ENCODE peak calls at places on chromosomes 3 and 15, in five cellular contexts. One of them, this sample, is unnamed.

GRCh38 chr3:81788650-81789049 is 27.2 kb upstream of the GBE1 start:
- DNase-seq in K562: no peak
- DNase-seq in A549: no peak
- DNase-seq in GM12878: peak
- DNase-seq in IMR-90: no peak
- DNase-seq in this sample: no peak

GRCh38 chr15:56919708-56920637 is 1.5 kb downstream of the TCF12 start:
- DNase-seq in K562: peak
- DNase-seq in A549: peak
- DNase-seq in GM12878: no peak
- DNase-seq in IMR-90: peak
- DNase-seq in this sample: no peak

GRCh38 chr3:190252080-190252479 is 70.2 kb downstream of the CLDN1 start:
- DNase-seq in K562: no peak
- DNase-seq in A549: no peak
- DNase-seq in GM12878: no peak
- DNase-seq in IMR-90: peak
- DNase-seq in this sample: no peak

GRCh38 chr3:4060064-4060463 is 243.1 kb upstream of the SETMAR start:
- DNase-seq in K562: no peak
- DNase-seq in A549: no peak
- DNase-seq in GM12878: no peak
- DNase-seq in IMR-90: no peak
- DNase-seq in this sample: no peak

GRCh38 chr15:63156708-63157065 is 590 bp downstream of the RPS27L start:
- DNase-seq in K562: peak
- DNase-seq in A549: peak
- DNase-seq in GM12878: no peak
- DNase-seq in IMR-90: peak
- DNase-seq in this sample: peak

GRCh38 chr15:76982756-76983155 is 12.2 kb upstream of the PSTPIP1 start:
- DNase-seq in K562: no peak
- DNase-seq in A549: no peak
- DNase-seq in GM12878: no peak
- DNase-seq in IMR-90: no peak
- DNase-seq in this sample: no peak

GRCh38 chr3:71271616-71272015 is 311.9 kb downstream of the FOXP1 start:
- DNase-seq in K562: no peak
- DNase-seq in A549: no peak
- DNase-seq in GM12878: no peak
- DNase-seq in IMR-90: peak
- DNase-seq in this sample: no peak

GRCh38 chr3:141421639-141422319 is 53.5 kb downstream of the ZBTB38 start:
- DNase-seq in K562: no peak
- DNase-seq in A549: peak
- DNase-seq in GM12878: no peak
- DNase-seq in IMR-90: peak
- DNase-seq in this sample: no peak

GRCh38 chr3:12585181-12585580 is 28.3 kb downstream of the MKRN2 start:
- DNase-seq in K562: no peak
- DNase-seq in A549: no peak
- DNase-seq in GM12878: no peak
- DNase-seq in IMR-90: no peak
- DNase-seq in this sample: no peak

GRCh38 chr15:81338422-81339007 is 14.6 kb upstream of the STARD5 start:
- DNase-seq in K562: no peak
- DNase-seq in A549: peak
- DNase-seq in GM12878: no peak
- DNase-seq in IMR-90: peak
- DNase-seq in this sample: no peak

GRCh38 chr15:39357478-39358268 is 223.2 kb upstream of the THBS1 start:
- DNase-seq in K562: no peak
- DNase-seq in A549: no peak
- DNase-seq in GM12878: no peak
- DNase-seq in IMR-90: no peak
- DNase-seq in this sample: no peak

GRCh38 chr15:25852696-25853524 is 10.2 kb downstream of the ATP10A start:
- DNase-seq in K562: no peak
- DNase-seq in A549: peak
- DNase-seq in GM12878: no peak
- DNase-seq in IMR-90: no peak
- DNase-seq in this sample: no peak

GRCh38 chr3:176584413-176585176 is 612.7 kb downstream of the TBL1XR1 start:
- DNase-seq in K562: no peak
- DNase-seq in A549: no peak
- DNase-seq in GM12878: no peak
- DNase-seq in IMR-90: peak
- DNase-seq in this sample: no peak

GRCh38 chr15:83061680-83062079 is 5.4 kb downstream of the BTBD1 start:
- DNase-seq in K562: no peak
- DNase-seq in A549: no peak
- DNase-seq in GM12878: no peak
- DNase-seq in IMR-90: peak
- DNase-seq in this sample: no peak

GRCh38 chr3:171834461-171834801 is 8.7 kb upstream of the TMEM212 start:
- DNase-seq in K562: no peak
- DNase-seq in A549: no peak
- DNase-seq in GM12878: no peak
- DNase-seq in IMR-90: no peak
- DNase-seq in this sample: no peak

GRCh38 chr3:113844622-113845222 is 6.1 kb downstream of the GRAMD1C start:
- DNase-seq in K562: peak
- DNase-seq in A549: peak
- DNase-seq in GM12878: no peak
- DNase-seq in IMR-90: peak
- DNase-seq in this sample: peak

GRCh38 chr3:98733778-98734281 is 29.3 kb upstream of the ST3GAL6 start:
- DNase-seq in K562: no peak
- DNase-seq in A549: no peak
- DNase-seq in GM12878: peak
- DNase-seq in IMR-90: no peak
- DNase-seq in this sample: peak

DNA sequence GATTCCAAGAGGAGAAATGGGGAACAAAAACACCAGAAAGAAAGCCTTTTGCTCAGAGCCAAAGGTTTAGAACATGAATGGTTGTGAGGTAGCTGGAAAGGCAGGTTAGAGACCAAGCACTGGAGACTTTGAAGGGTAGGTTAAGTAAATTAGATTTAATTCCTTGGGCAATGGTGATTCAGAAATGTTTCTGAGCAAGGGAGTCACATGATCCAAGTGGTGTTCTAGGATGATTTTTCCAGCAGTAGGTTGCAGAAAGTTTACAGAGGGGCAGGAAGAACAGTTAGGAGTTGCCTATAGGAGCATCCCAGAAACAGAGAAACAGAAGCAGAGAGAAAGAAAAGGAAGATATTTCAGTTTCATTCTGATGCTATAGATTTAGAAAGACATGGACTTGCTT is 139.8 kb downstream of the WDR76 start:
- DNase-seq in K562: no peak
- DNase-seq in A549: no peak
- DNase-seq in GM12878: no peak
- DNase-seq in IMR-90: peak
- DNase-seq in this sample: no peak
- TF ChIP-seq RCOR1 in K562: no peak
- TF ChIP-seq RCOR1 in A549: no peak
- TF ChIP-seq RCOR1 in GM12878: no peak
- TF ChIP-seq RCOR1 in IMR-90: no peak
- TF ChIP-seq RCOR1 in this sample: no peak

GRCh38 chr15:70560617-70561328 is 202.6 kb downstream of the UACA start:
- DNase-seq in K562: no peak
- DNase-seq in A549: no peak
- DNase-seq in GM12878: no peak
- DNase-seq in IMR-90: no peak
- DNase-seq in this sample: no peak

GRCh38 chr15:70557506-70558258 is 205.7 kb downstream of the UACA start:
- DNase-seq in K562: no peak
- DNase-seq in A549: no peak
- DNase-seq in GM12878: no peak
- DNase-seq in IMR-90: no peak
- DNase-seq in this sample: no peak

GRCh38 chr15:70559840-70560239 is 203.5 kb downstream of the UACA start:
- DNase-seq in K562: no peak
- DNase-seq in A549: no peak
- DNase-seq in GM12878: no peak
- DNase-seq in IMR-90: no peak
- DNase-seq in this sample: no peak

GRCh38 chr15:70558406-70559222 is 204.7 kb downstream of the UACA start:
- DNase-seq in K562: no peak
- DNase-seq in A549: no peak
- DNase-seq in GM12878: no peak
- DNase-seq in IMR-90: no peak
- DNase-seq in this sample: no peak

DNA sequence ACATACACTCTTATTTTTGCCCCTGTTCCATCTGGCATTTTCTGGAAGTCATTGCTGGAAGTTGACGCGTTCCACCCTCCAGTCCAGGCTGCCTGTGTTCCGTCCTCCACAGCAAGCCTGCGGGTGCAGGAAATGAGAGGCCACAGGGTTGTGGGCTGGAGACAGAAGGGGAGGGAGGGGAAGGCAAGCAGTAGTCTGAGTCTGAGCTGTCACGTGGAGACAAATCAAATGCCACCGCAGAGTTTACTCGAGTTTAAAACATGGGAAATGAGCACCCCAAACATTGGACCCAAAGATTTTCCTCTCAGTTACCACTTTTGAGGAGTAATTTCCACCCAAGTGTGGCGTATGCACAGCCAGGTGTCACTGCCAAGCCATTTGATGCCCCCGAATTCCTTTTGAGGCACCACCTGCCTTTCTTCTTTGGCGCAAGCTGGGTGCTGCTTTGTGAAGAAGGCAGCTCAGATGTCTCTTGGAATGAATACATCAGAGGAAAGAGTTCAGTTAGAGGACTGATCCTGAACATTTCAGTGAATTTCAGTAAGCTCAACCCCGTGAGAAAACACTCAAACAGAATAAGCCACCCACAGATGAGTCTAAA is 204.0 kb downstream of the UACA start:
- DNase-seq in K562: no peak
- DNase-seq in A549: no peak
- DNase-seq in GM12878: no peak
- DNase-seq in IMR-90: peak
- DNase-seq in this sample: peak
- TF ChIP-seq RCOR1 in K562: no peak
- TF ChIP-seq RCOR1 in A549: no peak
- TF ChIP-seq RCOR1 in GM12878: no peak
- TF ChIP-seq RCOR1 in IMR-90: no peak
- TF ChIP-seq RCOR1 in this sample: no peak

DNA sequence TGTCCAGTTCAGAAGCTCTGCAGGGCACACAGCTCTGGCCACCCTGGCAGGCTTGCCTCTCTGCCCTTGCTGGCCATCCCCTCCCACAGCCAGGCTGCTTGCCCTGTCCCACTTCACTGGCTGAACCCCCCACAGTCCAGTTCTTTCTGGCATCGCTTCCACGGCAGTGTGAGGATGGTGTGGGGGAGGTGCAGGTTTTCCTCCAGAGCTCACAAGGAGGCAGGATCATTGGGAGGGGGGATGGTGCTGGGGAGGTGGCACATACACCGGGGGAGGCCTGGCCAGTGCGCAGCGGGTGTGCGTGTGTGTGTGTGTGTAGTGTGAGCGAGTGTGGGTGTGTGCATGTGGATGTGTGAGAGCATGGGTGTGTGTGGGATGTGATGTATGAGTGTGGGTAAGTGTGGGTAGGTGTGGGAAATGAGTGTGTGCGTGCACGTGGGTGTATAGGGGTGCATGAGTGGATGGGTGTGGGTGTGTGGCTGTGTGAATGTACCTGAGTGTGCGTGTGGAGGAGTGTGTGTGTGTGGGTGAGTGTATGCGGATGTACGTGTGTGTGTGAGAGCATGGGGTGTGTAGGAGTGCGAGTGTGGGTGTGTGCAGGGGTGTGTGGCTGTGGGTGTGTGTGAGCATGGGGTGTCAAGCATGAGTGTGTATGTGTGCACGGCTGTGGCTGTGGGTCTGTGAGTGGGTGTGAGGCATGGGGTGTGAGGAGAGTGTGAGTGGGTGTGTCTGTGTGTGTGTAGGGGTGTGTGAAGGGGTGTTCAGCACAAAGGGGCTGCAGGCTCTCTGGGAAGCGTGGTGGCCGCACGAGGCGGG is 155.1 kb downstream of the NSMCE3 start:
- DNase-seq in K562: no peak
- DNase-seq in A549: no peak
- DNase-seq in GM12878: no peak
- DNase-seq in IMR-90: no peak
- DNase-seq in this sample: no peak
- TF ChIP-seq RCOR1 in K562: no peak
- TF ChIP-seq RCOR1 in A549: no peak
- TF ChIP-seq RCOR1 in GM12878: no peak
- TF ChIP-seq RCOR1 in IMR-90: no peak
- TF ChIP-seq RCOR1 in this sample: no peak

GRCh38 chr3:185651971-185652370 is 65.9 kb downstream of the SENP2 start:
- DNase-seq in K562: no peak
- DNase-seq in A549: no peak
- DNase-seq in GM12878: no peak
- DNase-seq in IMR-90: no peak
- DNase-seq in this sample: no peak

GRCh38 chr3:185647880-185648210 is 61.8 kb downstream of the SENP2 start:
- DNase-seq in K562: no peak
- DNase-seq in A549: no peak
- DNase-seq in GM12878: no peak
- DNase-seq in IMR-90: no peak
- DNase-seq in this sample: no peak

GRCh38 chr3:185647134-185647879 is 61.2 kb downstream of the SENP2 start:
- DNase-seq in K562: no peak
- DNase-seq in A549: no peak
- DNase-seq in GM12878: no peak
- DNase-seq in IMR-90: no peak
- DNase-seq in this sample: no peak

GRCh38 chr3:185648396-185648795 is 62.3 kb downstream of the SENP2 start:
- DNase-seq in K562: no peak
- DNase-seq in A549: no peak
- DNase-seq in GM12878: no peak
- DNase-seq in IMR-90: no peak
- DNase-seq in this sample: no peak

DNA sequence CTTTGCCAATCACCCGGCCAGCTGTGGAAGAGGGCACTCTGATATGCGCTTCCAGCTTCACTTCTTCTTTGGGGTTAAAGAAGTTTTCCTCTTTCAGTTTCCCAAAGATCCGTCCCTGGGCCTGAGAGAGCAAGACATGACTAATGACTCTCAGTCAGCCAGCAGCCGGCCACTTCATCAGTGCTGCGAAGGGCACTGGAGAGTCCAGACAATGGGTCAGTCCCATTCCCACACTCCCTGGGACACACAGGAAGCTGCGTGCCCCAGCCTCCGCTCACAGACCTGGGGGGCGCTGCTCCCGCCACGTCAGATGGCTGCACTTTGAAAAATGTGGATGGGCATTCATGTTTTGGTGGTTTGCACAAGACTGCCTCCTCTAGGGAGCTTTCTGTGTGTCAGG is 63.3 kb downstream of the SENP2 start:
- DNase-seq in K562: no peak
- DNase-seq in A549: no peak
- DNase-seq in GM12878: no peak
- DNase-seq in IMR-90: no peak
- DNase-seq in this sample: no peak
- TF ChIP-seq RCOR1 in K562: no peak
- TF ChIP-seq RCOR1 in A549: no peak
- TF ChIP-seq RCOR1 in GM12878: no peak
- TF ChIP-seq RCOR1 in IMR-90: no peak
- TF ChIP-seq RCOR1 in this sample: no peak

This sample was measured in SK-N-SH.